ENCODE peak calls at places on chromosomes 11 and 22, in nine cellular contexts. One of them, this sample, is unnamed. For H3K4me1, the result is how much of the 10 kb centered on the place peaks cover.

GRCh38 chr11:111387318-111387863 is 8.3 kb upstream of the POU2AF1 start:
- DNase-seq in esophagus squamous epithelium: no peak
- DNase-seq in astrocyte: no peak
- DNase-seq in cardiac muscle cell: no peak
- DNase-seq in CD4-positive, CD25-positive, alpha-beta regulatory T cell: no peak
- DNase-seq in left ventricle myocardium inferior: no peak
- DNase-seq in adrenal gland: peak
- DNase-seq in A549: no peak
- DNase-seq in Peyer's patch: peak
- DNase-seq in this sample: no peak

GRCh38 chr22:21677606-21678443 is 12.0 kb downstream of the PPIL2 start:
- DNase-seq in esophagus squamous epithelium: no peak
- DNase-seq in CD4-positive, CD25-positive, alpha-beta regulatory T cell: no peak
- DNase-seq in cardiac muscle cell: no peak
- DNase-seq in Peyer's patch: no peak
- DNase-seq in A549: no peak
- DNase-seq in astrocyte: no peak
- DNase-seq in adrenal gland: no peak
- DNase-seq in left ventricle myocardium inferior: no peak
- DNase-seq in this sample: no peak

GRCh38 chr11:107747622-107748021 is 35.8 kb upstream of the SLN start:
- DNase-seq in astrocyte: no peak
- DNase-seq in Peyer's patch: no peak
- DNase-seq in esophagus squamous epithelium: no peak
- DNase-seq in CD4-positive, CD25-positive, alpha-beta regulatory T cell: no peak
- DNase-seq in A549: no peak
- DNase-seq in left ventricle myocardium inferior: no peak
- DNase-seq in adrenal gland: no peak
- DNase-seq in cardiac muscle cell: no peak
- DNase-seq in this sample: no peak

GRCh38 chr11:83004855-83005556 is 66.7 kb downstream of the RAB30 start:
- DNase-seq in cardiac muscle cell: no peak
- DNase-seq in esophagus squamous epithelium: no peak
- DNase-seq in astrocyte: peak
- DNase-seq in left ventricle myocardium inferior: no peak
- DNase-seq in CD4-positive, CD25-positive, alpha-beta regulatory T cell: no peak
- DNase-seq in A549: no peak
- DNase-seq in Peyer's patch: peak
- DNase-seq in adrenal gland: no peak
- DNase-seq in this sample: no peak

GRCh38 chr22:48706934-48707748 is 1120.5 kb downstream of the BRD1 start:
- DNase-seq in left ventricle myocardium inferior: peak
- DNase-seq in A549: no peak
- DNase-seq in adrenal gland: no peak
- DNase-seq in CD4-positive, CD25-positive, alpha-beta regulatory T cell: no peak
- DNase-seq in esophagus squamous epithelium: no peak
- DNase-seq in cardiac muscle cell: no peak
- DNase-seq in astrocyte: no peak
- DNase-seq in Peyer's patch: no peak
- DNase-seq in this sample: no peak

GRCh38 chr11:8962827-8963226 is 1.4 kb downstream of the TMEM9B start:
- DNase-seq in astrocyte: no peak
- DNase-seq in Peyer's patch: no peak
- DNase-seq in CD4-positive, CD25-positive, alpha-beta regulatory T cell: no peak
- DNase-seq in esophagus squamous epithelium: no peak
- DNase-seq in A549: no peak
- DNase-seq in cardiac muscle cell: no peak
- DNase-seq in left ventricle myocardium inferior: no peak
- DNase-seq in adrenal gland: no peak
- DNase-seq in this sample: no peak

GRCh38 chr11:78205256-78205655 is 16.5 kb downstream of the USP35 start:
- DNase-seq in CD4-positive, CD25-positive, alpha-beta regulatory T cell: no peak
- DNase-seq in A549: no peak
- DNase-seq in Peyer's patch: peak
- DNase-seq in esophagus squamous epithelium: no peak
- DNase-seq in astrocyte: no peak
- DNase-seq in cardiac muscle cell: no peak
- DNase-seq in left ventricle myocardium inferior: peak
- DNase-seq in adrenal gland: no peak
- DNase-seq in this sample: no peak

GRCh38 chr11:57622263-57622662 is 24.8 kb downstream of the SERPING1 start:
- DNase-seq in adrenal gland: no peak
- DNase-seq in esophagus squamous epithelium: no peak
- DNase-seq in CD4-positive, CD25-positive, alpha-beta regulatory T cell: no peak
- DNase-seq in left ventricle myocardium inferior: no peak
- DNase-seq in A549: no peak
- DNase-seq in astrocyte: no peak
- DNase-seq in Peyer's patch: no peak
- DNase-seq in cardiac muscle cell: no peak
- DNase-seq in this sample: no peak

GRCh38 chr22:28024422-28024888 is 105.4 kb upstream of the PITPNB start:
- DNase-seq in CD4-positive, CD25-positive, alpha-beta regulatory T cell: no peak
- DNase-seq in cardiac muscle cell: no peak
- DNase-seq in adrenal gland: peak
- DNase-seq in Peyer's patch: peak
- DNase-seq in A549: no peak
- DNase-seq in astrocyte: no peak
- DNase-seq in esophagus squamous epithelium: no peak
- DNase-seq in left ventricle myocardium inferior: peak
- DNase-seq in this sample: no peak

GRCh38 chr11:2331404-2331803 is 29.6 kb downstream of the TSPAN32 start:
- DNase-seq in cardiac muscle cell: no peak
- DNase-seq in astrocyte: no peak
- DNase-seq in esophagus squamous epithelium: no peak
- DNase-seq in left ventricle myocardium inferior: no peak
- DNase-seq in A549: no peak
- DNase-seq in Peyer's patch: no peak
- DNase-seq in CD4-positive, CD25-positive, alpha-beta regulatory T cell: no peak
- DNase-seq in adrenal gland: no peak
- DNase-seq in this sample: no peak

GRCh38 chr11:125457814-125458343 is 38.2 kb downstream of the FEZ1 start:
- DNase-seq in cardiac muscle cell: peak
- DNase-seq in astrocyte: peak
- DNase-seq in left ventricle myocardium inferior: peak
- DNase-seq in CD4-positive, CD25-positive, alpha-beta regulatory T cell: no peak
- DNase-seq in adrenal gland: peak
- DNase-seq in Peyer's patch: no peak
- DNase-seq in A549: no peak
- DNase-seq in esophagus squamous epithelium: no peak
- DNase-seq in this sample: no peak

GRCh38 chr22:19774628-19775027 is 14.1 kb downstream of the TBX1 start:
- DNase-seq in Peyer's patch: no peak
- DNase-seq in cardiac muscle cell: no peak
- DNase-seq in left ventricle myocardium inferior: peak
- DNase-seq in astrocyte: no peak
- DNase-seq in A549: no peak
- DNase-seq in esophagus squamous epithelium: no peak
- DNase-seq in adrenal gland: no peak
- DNase-seq in CD4-positive, CD25-positive, alpha-beta regulatory T cell: no peak
- DNase-seq in this sample: no peak
- H3K4me1 ChIP-seq in Peyer's patch: under half
- H3K4me1 ChIP-seq in cardiac muscle cell: under half
- H3K4me1 ChIP-seq in left ventricle myocardium inferior: under half
- H3K4me1 ChIP-seq in astrocyte: under half
- H3K4me1 ChIP-seq in A549: under half
- H3K4me1 ChIP-seq in esophagus squamous epithelium: under half
- H3K4me1 ChIP-seq in adrenal gland: under half
- H3K4me1 ChIP-seq in CD4-positive, CD25-positive, alpha-beta regulatory T cell: under half
- H3K4me1 ChIP-seq in this sample: under half

GRCh38 chr22:46969961-46970360 is 207.5 kb downstream of the TBC1D22A start:
- DNase-seq in Peyer's patch: no peak
- DNase-seq in A549: no peak
- DNase-seq in CD4-positive, CD25-positive, alpha-beta regulatory T cell: no peak
- DNase-seq in adrenal gland: peak
- DNase-seq in esophagus squamous epithelium: no peak
- DNase-seq in astrocyte: no peak
- DNase-seq in left ventricle myocardium inferior: no peak
- DNase-seq in cardiac muscle cell: no peak
- DNase-seq in this sample: no peak
- H3K27ac ChIP-seq in Peyer's patch: no peak
- H3K27ac ChIP-seq in A549: no peak
- H3K27ac ChIP-seq in CD4-positive, CD25-positive, alpha-beta regulatory T cell: no peak
- H3K27ac ChIP-seq in adrenal gland: no peak
- H3K27ac ChIP-seq in esophagus squamous epithelium: no peak
- H3K27ac ChIP-seq in astrocyte: no peak
- H3K27ac ChIP-seq in left ventricle myocardium inferior: no peak
- H3K27ac ChIP-seq in cardiac muscle cell: no peak
- H3K27ac ChIP-seq in this sample: no peak

DNA sequence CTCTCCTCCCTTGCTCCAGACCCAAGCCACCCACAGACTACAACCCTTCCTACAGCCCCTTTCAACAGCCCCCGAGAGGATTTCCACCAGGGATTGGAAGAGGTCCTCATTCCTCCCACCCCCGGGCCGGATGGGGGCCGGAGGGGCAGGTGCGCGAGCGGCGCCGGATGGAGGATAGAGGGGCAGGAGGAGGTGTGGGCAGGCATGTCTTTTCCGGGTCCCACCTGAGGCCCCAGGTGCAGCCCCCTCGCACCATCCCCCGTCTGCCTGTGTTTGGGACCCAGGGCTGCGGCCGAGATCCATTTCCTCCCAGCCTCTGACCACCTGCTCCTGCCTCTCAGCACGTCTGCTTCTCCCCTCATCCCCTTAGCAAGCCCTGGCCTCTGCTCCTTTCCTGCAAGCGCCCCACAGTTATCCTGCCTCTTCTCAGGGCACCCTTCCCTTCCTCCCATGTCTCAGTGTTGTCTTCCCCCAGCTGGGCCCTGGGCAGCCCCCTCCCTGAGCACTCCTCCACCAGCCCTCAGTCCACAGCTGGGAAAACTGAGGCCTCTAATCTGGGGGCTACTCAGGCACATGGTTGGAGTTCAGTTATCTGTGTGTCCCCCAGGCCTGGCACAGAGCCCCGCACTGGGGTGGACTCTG is 19.3 kb upstream of the CBX7 start:
- DNase-seq in A549: no peak
- DNase-seq in adrenal gland: peak
- DNase-seq in Peyer's patch: no peak
- DNase-seq in esophagus squamous epithelium: no peak
- DNase-seq in CD4-positive, CD25-positive, alpha-beta regulatory T cell: no peak
- DNase-seq in left ventricle myocardium inferior: no peak
- DNase-seq in astrocyte: no peak
- DNase-seq in cardiac muscle cell: no peak
- DNase-seq in this sample: no peak
- H3K4me1 ChIP-seq in A549: half or more
- H3K4me1 ChIP-seq in adrenal gland: under half
- H3K4me1 ChIP-seq in Peyer's patch: under half
- H3K4me1 ChIP-seq in esophagus squamous epithelium: half or more
- H3K4me1 ChIP-seq in CD4-positive, CD25-positive, alpha-beta regulatory T cell: half or more
- H3K4me1 ChIP-seq in left ventricle myocardium inferior: half or more
- H3K4me1 ChIP-seq in astrocyte: under half
- H3K4me1 ChIP-seq in cardiac muscle cell: under half
- H3K4me1 ChIP-seq in this sample: under half

GRCh38 chr11:68583047-68583446 is 101.3 kb upstream of the GAL start:
- DNase-seq in cardiac muscle cell: peak
- DNase-seq in astrocyte: peak
- DNase-seq in esophagus squamous epithelium: no peak
- DNase-seq in left ventricle myocardium inferior: no peak
- DNase-seq in adrenal gland: no peak
- DNase-seq in A549: no peak
- DNase-seq in CD4-positive, CD25-positive, alpha-beta regulatory T cell: no peak
- DNase-seq in Peyer's patch: no peak
- DNase-seq in this sample: peak

GRCh38 chr11:68579455-68579854 is 104.9 kb upstream of the GAL start:
- DNase-seq in cardiac muscle cell: no peak
- DNase-seq in CD4-positive, CD25-positive, alpha-beta regulatory T cell: no peak
- DNase-seq in left ventricle myocardium inferior: no peak
- DNase-seq in esophagus squamous epithelium: no peak
- DNase-seq in Peyer's patch: no peak
- DNase-seq in adrenal gland: no peak
- DNase-seq in astrocyte: peak
- DNase-seq in A549: no peak
- DNase-seq in this sample: no peak

GRCh38 chr11:68581901-68582300 is 102.4 kb upstream of the GAL start:
- DNase-seq in adrenal gland: no peak
- DNase-seq in cardiac muscle cell: no peak
- DNase-seq in left ventricle myocardium inferior: no peak
- DNase-seq in astrocyte: no peak
- DNase-seq in Peyer's patch: no peak
- DNase-seq in CD4-positive, CD25-positive, alpha-beta regulatory T cell: no peak
- DNase-seq in esophagus squamous epithelium: no peak
- DNase-seq in A549: no peak
- DNase-seq in this sample: no peak

GRCh38 chr11:68582416-68583046 is 101.8 kb upstream of the GAL start:
- DNase-seq in esophagus squamous epithelium: no peak
- DNase-seq in astrocyte: no peak
- DNase-seq in cardiac muscle cell: no peak
- DNase-seq in Peyer's patch: no peak
- DNase-seq in adrenal gland: no peak
- DNase-seq in left ventricle myocardium inferior: peak
- DNase-seq in A549: no peak
- DNase-seq in CD4-positive, CD25-positive, alpha-beta regulatory T cell: no peak
- DNase-seq in this sample: no peak

DNA sequence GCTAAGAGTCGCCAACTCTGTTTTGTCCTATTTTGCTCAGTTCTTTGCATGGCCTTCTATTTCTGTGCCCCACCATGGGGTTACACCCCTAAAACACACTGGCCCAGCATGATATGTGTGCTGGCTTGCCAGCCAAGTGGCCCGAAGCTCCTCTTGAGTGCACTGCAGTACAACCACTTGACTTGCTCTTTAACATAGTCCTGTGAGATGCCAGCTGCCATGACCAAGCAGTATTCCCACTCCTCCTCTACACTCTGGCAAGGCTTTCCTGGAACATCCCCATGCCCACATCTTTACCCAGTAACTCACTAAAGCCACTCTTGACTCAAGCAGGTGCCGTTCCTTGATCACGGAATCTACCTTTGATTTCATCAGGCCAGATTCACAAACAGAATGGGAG is 102.9 kb upstream of the GAL start:
- DNase-seq in cardiac muscle cell: no peak
- DNase-seq in adrenal gland: no peak
- DNase-seq in left ventricle myocardium inferior: peak
- DNase-seq in A549: no peak
- DNase-seq in Peyer's patch: no peak
- DNase-seq in CD4-positive, CD25-positive, alpha-beta regulatory T cell: no peak
- DNase-seq in esophagus squamous epithelium: no peak
- DNase-seq in astrocyte: no peak
- DNase-seq in this sample: no peak
- H3K27ac ChIP-seq in cardiac muscle cell: peak
- H3K27ac ChIP-seq in adrenal gland: no peak
- H3K27ac ChIP-seq in left ventricle myocardium inferior: peak
- H3K27ac ChIP-seq in A549: no peak
- H3K27ac ChIP-seq in Peyer's patch: no peak
- H3K27ac ChIP-seq in CD4-positive, CD25-positive, alpha-beta regulatory T cell: no peak
- H3K27ac ChIP-seq in esophagus squamous epithelium: no peak
- H3K27ac ChIP-seq in astrocyte: no peak
- H3K27ac ChIP-seq in this sample: no peak

This sample was measured in foreskin keratinocyte.